ENCODE peak calls at places on chromosomes 7 and 10, in five cellular contexts. N is HFF-Myc; T is mucosa of gallbladder; G is substantia nigra; Z is activated naive CD4-positive, alpha-beta T cell treated with Interleukin-2 at 50 U/mL for 16 hours. E is an unnamed sample.
A peak's percentile ranks its signal among the peaks of the same experiment; 100 is the strongest.

GRCh38 chr7:99255463-99255862 is 17.2 kb upstream of the MYH16 start:
- DNase-seq in N (no peak), T (no peak), G (no peak), Z (no peak), E (no peak)

GRCh38 chr7:25521236-25521635 is 292.9 kb upstream of the NPVF start:
- DNase-seq in N (no peak), T (no peak), G (no peak), Z (no peak), E (no peak)

GRCh38 chr10:132701099-132701845 is 84.7 kb downstream of the NKX6-2 start:
- DNase-seq in N (no peak), T (no peak), G (no peak), Z (no peak), E (no peak)

GRCh38 chr7:63092951-63093350 is 905.7 kb upstream of the ZNF722 start:
- DNase-seq in N (no peak), T (no peak), G (no peak), Z (no peak), E (no peak)

GRCh38 chr7:70678621-70679251 is 453.2 kb upstream of the GALNT17 start:
- DNase-seq in N (no peak), T (no peak), G (no peak), Z (no peak), E (no peak)

GRCh38 chr7:71237945-71238344 is 106.0 kb downstream of the GALNT17 start:
- DNase-seq in N (no peak), T (no peak), G (no peak), Z (no peak), E (no peak)

GRCh38 chr7:78530351-78530750 is 731.8 kb downstream of the PHTF2 start:
- DNase-seq in N (no peak), T (no peak), G (no peak), Z (no peak), E (peak; percentile 59)

GRCh38 chr10:126252884-126253612 is 135.2 kb downstream of the ADAM12 start:
- DNase-seq in N (peak; percentile 99), T (no peak), G (no peak), Z (no peak), E (no peak)

GRCh38 chr7:48251766-48252165 is 80.5 kb downstream of the ABCA13 start:
- DNase-seq in N (no peak), T (no peak), G (no peak), Z (no peak), E (no peak)

GRCh38 chr10:119207713-119208552 is 562 bp downstream of the GRK5 start:
- DNase-seq in N (no peak), T (peak; percentile 42), G (peak; percentile 22), Z (peak; percentile 41), E (peak; percentile 40)

GRCh38 chr7:39733881-39734571 is 110.7 kb downstream of the RALA start:
- DNase-seq in N (peak; percentile 91), T (no peak), G (no peak), Z (no peak), E (no peak)

GRCh38 chr7:108004220-108005142 is 1.5 kb upstream of the LAMB1 start:
- DNase-seq in N (no peak), T (peak; percentile 69), G (no peak), Z (no peak), E (no peak)

GRCh38 chr10:73251683-73252444 is 580 bp downstream of the MRPS16 start:
- DNase-seq in N (no peak), T (no peak), G (no peak), Z (peak; percentile 10), E (no peak)

GRCh38 chr10:101322266-101323151 is 31.5 kb upstream of the BTRC start:
- DNase-seq in N (no peak), T (no peak), G (no peak), Z (no peak), E (no peak)

GRCh38 chr7:22728416-22729029 is 1.5 kb downstream of the IL6 start:
- DNase-seq in N (peak; percentile 54), T (no peak), G (no peak), Z (no peak), E (peak; percentile 31)

GRCh38 chr10:110311357-110311949 is 6.7 kb upstream of the SMNDC1 start:
- DNase-seq in N (peak; percentile 46), T (peak; percentile 46), G (no peak), Z (peak; percentile 35), E (peak; percentile 58)

GRCh38 chr7:890868-891267 is 14.5 kb downstream of the GET4 start:
- DNase-seq in N (no peak), T (no peak), G (no peak), Z (no peak), E (no peak)

GRCh38 chr10:63573068-63573697 is 52.0 kb downstream of the REEP3 start:
- DNase-seq in N (no peak), T (no peak), G (no peak), Z (no peak), E (peak; percentile 32)

GRCh38 chr7:28729685-28730084 is 228.4 kb downstream of the TRIL start:
- DNase-seq in N (no peak), T (no peak), G (no peak), Z (no peak), E (peak; percentile 23)

GRCh38 chr10:92239185-92239599 is 51.7 kb downstream of the CPEB3 start:
- DNase-seq in N (no peak), T (no peak), G (no peak), Z (no peak), E (no peak)

GRCh38 chr7:32427769-32428291 is 62.4 kb downstream of the LSM5 start:
- DNase-seq in N (peak; percentile 51), T (peak; percentile 82), G (peak; percentile 35), Z (peak; percentile 50), E (peak; percentile 33)

GRCh38 chr7:101177644-101178043 is 2.4 kb downstream of the NAT16 start:
- DNase-seq in N (no peak), T (no peak), G (no peak), Z (no peak), E (no peak)

GRCh38 chr10:93746844-93747284 is 10.9 kb upstream of the LGI1 start:
- DNase-seq in N (peak; percentile 95), T (peak; percentile 63), G (no peak), Z (no peak), E (no peak)

E was measured in midbrain.